ENCODE peak calls at places on chromosomes 11 and 22, in four cellular contexts. S is stimulated activated CD8-positive, alpha-beta memory T cell treated with anti-CD3 and anti-CD28 coated beads, Interleukin-15, amount 100 ng/mL, for 4 hours; X is stimulated activated CD4-positive, alpha-beta T cell treated with anti-CD3 and anti-CD28 coated beads, Interleukin-1b, Interleukin-23, amount 100 ng/mL, for 24 hours; A is activated CD4-positive, alpha-beta T cell treated with anti-CD3 and anti-CD28 coated beads, Interleukin-2, amount 10 ng/mL, durations not matched to agents 7 days and 5 days. D is an unnamed sample.

GRCh38 chr11:13316528-13316961 is 39.0 kb downstream of the BMAL1 start:
- DNase-seq in S (no peak), A (no peak), X (no peak), D (peak)

GRCh38 chr11:3626250-3626960 is 15.4 kb downstream of the ART5 start:
- DNase-seq in A (no peak), S (no peak), X (no peak), D (no peak)

GRCh38 chr22:49966716-49967332 is 6.3 kb downstream of the PIM3 start:
- DNase-seq in A (no peak), S (no peak), X (no peak), D (peak)

GRCh38 chr11:2265396-2265795 is 5.0 kb downstream of the ASCL2 start:
- DNase-seq in A (peak), S (no peak), X (no peak), D (no peak)

GRCh38 chr11:102647430-102647829 is 22.3 kb upstream of the MMP20 start:
- DNase-seq in X (no peak), A (no peak), S (no peak), D (no peak)

GRCh38 chr11:119723243-119723951 is 5.6 kb downstream of the NECTIN1 start:
- DNase-seq in X (no peak), A (no peak), S (no peak), D (no peak)

GRCh38 chr11:18790820-18791174 is 801 bp downstream of the PTPN5 start:
- DNase-seq in A (no peak), X (no peak), S (no peak), D (no peak)

GRCh38 chr22:24507742-24508141 is 12.6 kb downstream of the UPB1 start:
- DNase-seq in A (no peak), X (no peak), S (no peak), D (no peak)

GRCh38 chr11:68743539-68743938 is 7.8 kb downstream of the TESMIN start:
- DNase-seq in S (no peak), X (no peak), A (no peak), D (no peak)

GRCh38 chr11:114179234-114179941 is 116.8 kb upstream of the NNMT start:
- DNase-seq in A (no peak), S (no peak), X (no peak), D (peak)

GRCh38 chr11:1235615-1236315 is 12.9 kb downstream of the MUC5B start:
- DNase-seq in X (no peak), S (no peak), A (no peak), D (no peak)

GRCh38 chr11:120205596-120206161 is 5.2 kb upstream of the OAF start:
- DNase-seq in X (no peak), A (no peak), S (no peak), D (peak)

GRCh38 chr22:19429950-19430889 is 1.3 kb downstream of the HIRA start:
- DNase-seq in S (no peak), A (peak), X (no peak), D (peak)

GRCh38 chr11:123145661-123146060 is 49.4 kb downstream of the CLMP start:
- DNase-seq in X (no peak), S (no peak), A (no peak), D (no peak)

GRCh38 chr22:25716637-25717036 is 25.4 kb upstream of the MYO18B start:
- DNase-seq in X (no peak), S (no peak), A (no peak), D (no peak)

GRCh38 chr11:69443968-69444364 is 37.5 kb upstream of the LINC01488 start:
- DNase-seq in X (no peak), S (no peak), A (no peak), D (no peak)

GRCh38 chr11:42161886-42162285 is 702.4 kb upstream of the LRRC4C start:
- DNase-seq in S (no peak), X (no peak), A (no peak), D (peak)

GRCh38 chr11:14232652-14233051 is 126.3 kb downstream of the RRAS2 start:
- DNase-seq in S (no peak), X (no peak), A (no peak), D (no peak)

GRCh38 chr22:27576815-27577564 is 224.6 kb downstream of the MN1 start:
- DNase-seq in X (no peak), S (no peak), A (no peak), D (peak)

GRCh38 chr11:119368121-119369034 is 13.1 kb downstream of the USP2 start:
- DNase-seq in S (no peak), A (no peak), X (no peak), D (no peak)

GRCh38 chr11:23425379-23425778 is 565.1 kb upstream of the CCDC179 start:
- DNase-seq in A (no peak), S (no peak), X (no peak), D (no peak)

GRCh38 chr11:83957038-83957900 is 671.1 kb upstream of the CCDC90B start:
- DNase-seq in X (no peak), A (no peak), S (no peak), D (peak)

GRCh38 chr11:76237914-76238313 is 31.6 kb upstream of the WNT11 start:
- DNase-seq in S (no peak), X (no peak), A (no peak), D (no peak)

D was measured in astrocyte of the hippocampus.